ENCODE peak calls at places on chromosomes 2 and 18, in ten cellular contexts. B, F, H, T, V, I, E, C, U and W are unnamed samples.

GRCh38 chr2:231394201-231395141 is 1.0 kb upstream of the B3GNT7 start:
- DNase-seq in B (peak), F (no peak), H (no peak), T (no peak), V (no peak), I (no peak), E (no peak), C (no peak), U (no peak), W (no peak)

GRCh38 chr18:35182151-35182550 is 58.7 kb upstream of the ZNF397 start:
- DNase-seq in B (no peak), F (no peak), H (no peak), T (no peak), V (no peak), I (peak), E (no peak), C (no peak), U (no peak), W (no peak)

GRCh38 chr18:3132700-3133099 is 87.1 kb downstream of the MYOM1 start:
- DNase-seq in B (no peak), F (no peak), H (peak), T (no peak), V (no peak), I (no peak), E (no peak), C (no peak), U (no peak), W (no peak)

GRCh38 chr18:44342946-44343345 is 337.7 kb upstream of the SETBP1 start:
- DNase-seq in B (no peak), F (no peak), H (no peak), T (no peak), V (no peak), I (no peak), E (no peak), C (no peak), U (no peak), W (no peak)

GRCh38 chr2:22737144-22737543 is 647.8 kb upstream of the KLHL29 start:
- DNase-seq in B (no peak), F (no peak), H (no peak), T (no peak), V (no peak), I (no peak), E (no peak), C (no peak), U (no peak), W (no peak)

GRCh38 chr2:214077727-214078126 is 333.1 kb upstream of the VWC2L start:
- DNase-seq in B (no peak), F (no peak), H (peak), T (no peak), V (no peak), I (no peak), E (no peak), C (no peak), U (no peak), W (no peak)

GRCh38 chr2:150303281-150303680 is 184.2 kb downstream of the RND3 start:
- DNase-seq in B (no peak), F (no peak), H (peak), T (no peak), V (no peak), I (no peak), E (no peak), C (no peak), U (peak), W (no peak)

GRCh38 chr2:176500921-176501320 is 231.7 kb downstream of the MTX2 start:
- DNase-seq in B (no peak), F (no peak), H (peak), T (no peak), V (no peak), I (peak), E (no peak), C (no peak), U (no peak), W (no peak)

GRCh38 chr2:102523647-102524046 is 50.6 kb downstream of the SLC9A4 start:
- DNase-seq in B (no peak), F (no peak), H (no peak), T (no peak), V (no peak), I (no peak), E (no peak), C (no peak), U (no peak), W (no peak)

GRCh38 chr2:231258696-231259095 is 60.3 kb downstream of the ARMC9 start:
- DNase-seq in B (no peak), F (no peak), H (no peak), T (no peak), V (no peak), I (no peak), E (no peak), C (no peak), U (no peak), W (no peak)

GRCh38 chr18:36099311-36099710 is 29.8 kb downstream of the SLC39A6 start:
- DNase-seq in B (no peak), F (no peak), H (no peak), T (no peak), V (no peak), I (no peak), E (no peak), C (no peak), U (no peak), W (no peak)

GRCh38 chr2:96251721-96252292 is 14.0 kb downstream of the TMEM127 start:
- DNase-seq in B (no peak), F (no peak), H (peak), T (no peak), V (no peak), I (peak), E (peak), C (no peak), U (peak), W (no peak)

GRCh38 chr18:1751249-1751648 is 820.1 kb downstream of the METTL4 start:
- DNase-seq in B (no peak), F (no peak), H (no peak), T (no peak), V (no peak), I (no peak), E (no peak), C (no peak), U (no peak), W (no peak)

GRCh38 chr18:48622911-48623431 is 84.1 kb downstream of the CTIF start:
- DNase-seq in B (peak), F (no peak), H (no peak), T (no peak), V (no peak), I (peak), E (peak), C (no peak), U (peak), W (no peak)

GRCh38 chr18:47720741-47721140 is 209.7 kb downstream of the SMAD2 start:
- DNase-seq in B (no peak), F (no peak), H (no peak), T (no peak), V (no peak), I (no peak), E (no peak), C (no peak), U (no peak), W (no peak)

GRCh38 chr2:196169521-196169920 is 1.9 kb downstream of the STK17B start:
- DNase-seq in B (no peak), F (no peak), H (no peak), T (no peak), V (no peak), I (peak), E (no peak), C (no peak), U (no peak), W (no peak)

GRCh38 chr2:94861308-94862152 is 9.7 kb upstream of the TEKT4 start:
- DNase-seq in B (no peak), F (no peak), H (no peak), T (no peak), V (peak), I (no peak), E (no peak), C (no peak), U (no peak), W (no peak)

GRCh38 chr2:16114836-16115235 is 174.5 kb downstream of the MYCN start:
- DNase-seq in B (no peak), F (no peak), H (no peak), T (no peak), V (peak), I (no peak), E (no peak), C (no peak), U (no peak), W (no peak)

GRCh38 chr2:120227111-120227991 is 4.2 kb upstream of the TMEM185B start:
- DNase-seq in B (no peak), F (no peak), H (no peak), T (peak), V (no peak), I (no peak), E (no peak), C (peak), U (no peak), W (no peak)